ENCODE peak calls at places on chromosome 19, in ten cellular contexts. One of them, this sample, is unnamed.

GRCh38 chr19:5107432-5108122 is 138.7 kb downstream of the KDM4B start:
- DNase-seq in psoas muscle: no peak
- DNase-seq in cardiac muscle cell: no peak
- DNase-seq in CD8-positive, alpha-beta T cell: no peak
- DNase-seq in left ventricle myocardium inferior: peak
- DNase-seq in astrocyte: peak
- DNase-seq in body of pancreas: no peak
- DNase-seq in cardiac fibroblast: no peak
- DNase-seq in bronchial epithelial cell: no peak
- DNase-seq in right lobe of liver: no peak
- DNase-seq in this sample: no peak

GRCh38 chr19:39916236-39916635 is 18.2 kb downstream of the FCGBP start:
- DNase-seq in psoas muscle: no peak
- DNase-seq in cardiac muscle cell: no peak
- DNase-seq in CD8-positive, alpha-beta T cell: no peak
- DNase-seq in left ventricle myocardium inferior: no peak
- DNase-seq in astrocyte: no peak
- DNase-seq in body of pancreas: no peak
- DNase-seq in cardiac fibroblast: no peak
- DNase-seq in bronchial epithelial cell: no peak
- DNase-seq in right lobe of liver: no peak
- DNase-seq in this sample: peak

GRCh38 chr19:50197348-50197747 is 6.1 kb upstream of the MYH14 start:
- DNase-seq in psoas muscle: no peak
- DNase-seq in cardiac muscle cell: no peak
- DNase-seq in CD8-positive, alpha-beta T cell: no peak
- DNase-seq in left ventricle myocardium inferior: no peak
- DNase-seq in astrocyte: no peak
- DNase-seq in body of pancreas: no peak
- DNase-seq in cardiac fibroblast: no peak
- DNase-seq in bronchial epithelial cell: no peak
- DNase-seq in right lobe of liver: no peak
- DNase-seq in this sample: no peak

GRCh38 chr19:48999481-49000325 is 6.0 kb downstream of the RUVBL2 start:
- DNase-seq in psoas muscle: peak
- DNase-seq in cardiac muscle cell: peak
- DNase-seq in CD8-positive, alpha-beta T cell: peak
- DNase-seq in left ventricle myocardium inferior: peak
- DNase-seq in astrocyte: peak
- DNase-seq in body of pancreas: peak
- DNase-seq in cardiac fibroblast: peak
- DNase-seq in bronchial epithelial cell: peak
- DNase-seq in right lobe of liver: no peak
- DNase-seq in this sample: no peak

GRCh38 chr19:19027228-19027627 is 6.1 kb downstream of the SUGP2 start:
- DNase-seq in psoas muscle: no peak
- DNase-seq in cardiac muscle cell: no peak
- DNase-seq in CD8-positive, alpha-beta T cell: no peak
- DNase-seq in left ventricle myocardium inferior: no peak
- DNase-seq in astrocyte: no peak
- DNase-seq in body of pancreas: no peak
- DNase-seq in cardiac fibroblast: no peak
- DNase-seq in bronchial epithelial cell: no peak
- DNase-seq in right lobe of liver: no peak
- DNase-seq in this sample: no peak

GRCh38 chr19:24062222-24062621 is 24.8 kb upstream of the ZNF254 start:
- DNase-seq in psoas muscle: no peak
- DNase-seq in cardiac muscle cell: no peak
- DNase-seq in CD8-positive, alpha-beta T cell: no peak
- DNase-seq in left ventricle myocardium inferior: no peak
- DNase-seq in astrocyte: peak
- DNase-seq in body of pancreas: no peak
- DNase-seq in cardiac fibroblast: no peak
- DNase-seq in bronchial epithelial cell: no peak
- DNase-seq in right lobe of liver: no peak
- DNase-seq in this sample: no peak

GRCh38 chr19:34241513-34242337 is 12.6 kb upstream of the GARRE1 start:
- DNase-seq in psoas muscle: no peak
- DNase-seq in cardiac muscle cell: no peak
- DNase-seq in CD8-positive, alpha-beta T cell: no peak
- DNase-seq in left ventricle myocardium inferior: no peak
- DNase-seq in astrocyte: no peak
- DNase-seq in body of pancreas: peak
- DNase-seq in cardiac fibroblast: no peak
- DNase-seq in bronchial epithelial cell: peak
- DNase-seq in right lobe of liver: no peak
- DNase-seq in this sample: no peak

GRCh38 chr19:48896191-48896720 is 2.3 kb downstream of the TULP2 start:
- DNase-seq in psoas muscle: peak
- DNase-seq in cardiac muscle cell: peak
- DNase-seq in CD8-positive, alpha-beta T cell: peak
- DNase-seq in left ventricle myocardium inferior: peak
- DNase-seq in astrocyte: no peak
- DNase-seq in body of pancreas: peak
- DNase-seq in cardiac fibroblast: no peak
- DNase-seq in bronchial epithelial cell: no peak
- DNase-seq in right lobe of liver: peak
- DNase-seq in this sample: no peak

GRCh38 chr19:19276386-19276785 is 3.3 kb upstream of the TM6SF2 start:
- DNase-seq in psoas muscle: no peak
- DNase-seq in cardiac muscle cell: peak
- DNase-seq in CD8-positive, alpha-beta T cell: no peak
- DNase-seq in left ventricle myocardium inferior: no peak
- DNase-seq in astrocyte: peak
- DNase-seq in body of pancreas: no peak
- DNase-seq in cardiac fibroblast: peak
- DNase-seq in bronchial epithelial cell: no peak
- DNase-seq in right lobe of liver: no peak
- DNase-seq in this sample: no peak

GRCh38 chr19:45955905-45956608 is 17.6 kb downstream of the NOVA2 start:
- DNase-seq in psoas muscle: peak
- DNase-seq in cardiac muscle cell: peak
- DNase-seq in CD8-positive, alpha-beta T cell: no peak
- DNase-seq in left ventricle myocardium inferior: peak
- DNase-seq in astrocyte: peak
- DNase-seq in body of pancreas: peak
- DNase-seq in cardiac fibroblast: peak
- DNase-seq in bronchial epithelial cell: peak
- DNase-seq in right lobe of liver: peak
- DNase-seq in this sample: no peak

GRCh38 chr19:41324921-41325639 is 15.1 kb downstream of the CCDC97 start:
- DNase-seq in psoas muscle: peak
- DNase-seq in cardiac muscle cell: peak
- DNase-seq in CD8-positive, alpha-beta T cell: no peak
- DNase-seq in left ventricle myocardium inferior: peak
- DNase-seq in astrocyte: peak
- DNase-seq in body of pancreas: peak
- DNase-seq in cardiac fibroblast: peak
- DNase-seq in bronchial epithelial cell: peak
- DNase-seq in right lobe of liver: peak
- DNase-seq in this sample: no peak

GRCh38 chr19:50969413-50969760 is at the start of gene KLK6:
- DNase-seq in psoas muscle: no peak
- DNase-seq in cardiac muscle cell: no peak
- DNase-seq in CD8-positive, alpha-beta T cell: no peak
- DNase-seq in left ventricle myocardium inferior: no peak
- DNase-seq in astrocyte: no peak
- DNase-seq in body of pancreas: no peak
- DNase-seq in cardiac fibroblast: no peak
- DNase-seq in bronchial epithelial cell: peak
- DNase-seq in right lobe of liver: no peak
- DNase-seq in this sample: no peak

GRCh38 chr19:48990400-48990799 is 2.7 kb downstream of the GYS1 start:
- DNase-seq in psoas muscle: no peak
- DNase-seq in cardiac muscle cell: no peak
- DNase-seq in CD8-positive, alpha-beta T cell: no peak
- DNase-seq in left ventricle myocardium inferior: no peak
- DNase-seq in astrocyte: no peak
- DNase-seq in body of pancreas: no peak
- DNase-seq in cardiac fibroblast: no peak
- DNase-seq in bronchial epithelial cell: no peak
- DNase-seq in right lobe of liver: no peak
- DNase-seq in this sample: no peak

GRCh38 chr19:48394331-48395169 is 1.1 kb downstream of the GRIN2D start:
- DNase-seq in psoas muscle: no peak
- DNase-seq in cardiac muscle cell: no peak
- DNase-seq in CD8-positive, alpha-beta T cell: no peak
- DNase-seq in left ventricle myocardium inferior: no peak
- DNase-seq in astrocyte: no peak
- DNase-seq in body of pancreas: no peak
- DNase-seq in cardiac fibroblast: no peak
- DNase-seq in bronchial epithelial cell: no peak
- DNase-seq in right lobe of liver: no peak
- DNase-seq in this sample: no peak

DNA sequence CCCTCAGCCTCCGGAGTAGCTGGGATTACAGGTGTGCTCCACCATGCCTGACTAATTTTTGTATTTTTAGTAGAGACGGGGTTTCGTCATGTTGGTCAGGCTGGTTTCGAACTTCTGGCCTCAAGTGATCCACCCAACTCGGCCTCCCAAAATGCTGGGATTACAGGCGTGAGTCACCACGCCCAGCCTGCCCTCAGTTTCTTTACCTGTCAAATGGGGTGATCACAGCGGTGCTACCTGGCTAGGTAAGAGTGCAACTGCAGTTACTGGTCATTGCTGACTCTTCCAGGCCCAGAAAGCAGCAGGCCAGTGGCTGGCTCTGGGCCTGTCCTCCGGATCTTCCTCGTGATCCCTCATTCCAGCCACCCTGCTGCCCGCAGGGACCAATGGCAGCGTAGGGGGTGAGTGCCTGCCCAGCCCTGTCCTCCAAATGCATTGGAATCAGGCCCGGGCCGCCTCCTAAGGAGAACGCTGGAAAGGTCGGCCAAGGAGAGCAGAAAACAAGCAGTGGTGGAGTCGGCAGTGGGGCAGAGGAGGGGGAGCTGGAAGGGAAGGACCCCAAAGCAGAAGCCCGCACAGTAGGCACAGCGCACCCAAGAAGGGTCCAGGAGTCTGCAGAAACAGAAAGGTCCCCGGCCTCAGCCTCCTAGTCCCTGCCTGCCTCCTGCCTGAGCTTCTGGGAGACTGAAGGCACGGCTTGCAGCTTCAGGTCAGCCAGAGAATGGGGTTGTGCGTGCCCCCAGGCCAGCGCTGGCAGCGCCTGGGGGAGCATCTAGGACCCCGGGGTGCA is 1.8 kb upstream of the SLC27A1 start:
- DNase-seq in psoas muscle: peak
- DNase-seq in cardiac muscle cell: peak
- DNase-seq in CD8-positive, alpha-beta T cell: no peak
- DNase-seq in left ventricle myocardium inferior: peak
- DNase-seq in astrocyte: no peak
- DNase-seq in body of pancreas: peak
- DNase-seq in cardiac fibroblast: no peak
- DNase-seq in bronchial epithelial cell: no peak
- DNase-seq in right lobe of liver: no peak
- DNase-seq in this sample: no peak
- H3K4me3 ChIP-seq in psoas muscle: peak
- H3K4me3 ChIP-seq in cardiac muscle cell: peak
- H3K4me3 ChIP-seq in CD8-positive, alpha-beta T cell: no peak
- H3K4me3 ChIP-seq in left ventricle myocardium inferior: peak
- H3K4me3 ChIP-seq in astrocyte: peak
- H3K4me3 ChIP-seq in body of pancreas: no peak
- H3K4me3 ChIP-seq in cardiac fibroblast: peak
- H3K4me3 ChIP-seq in bronchial epithelial cell: peak
- H3K4me3 ChIP-seq in right lobe of liver: no peak
- H3K4me3 ChIP-seq in this sample: peak

DNA sequence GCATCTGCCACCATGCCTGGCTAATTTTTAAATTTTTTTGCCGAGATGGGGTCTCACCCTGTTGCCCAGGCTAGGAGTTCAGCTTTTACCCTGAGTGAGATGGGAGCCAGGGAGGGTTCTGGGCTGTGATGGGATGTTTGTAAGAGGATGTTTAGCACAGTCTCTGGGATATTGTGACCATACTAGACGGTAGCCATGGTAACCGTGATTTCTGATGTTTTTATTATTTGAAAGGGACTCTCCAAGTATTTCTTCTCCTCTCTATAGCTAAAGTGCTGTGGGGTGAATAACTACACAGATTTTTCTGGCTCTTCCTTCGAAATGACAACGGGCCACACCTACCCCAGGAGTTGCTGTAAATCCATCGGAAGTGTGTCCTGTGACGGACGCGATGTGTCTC is 10.4 kb downstream of the TSPAN16 start:
- DNase-seq in psoas muscle: no peak
- DNase-seq in cardiac muscle cell: peak
- DNase-seq in CD8-positive, alpha-beta T cell: no peak
- DNase-seq in left ventricle myocardium inferior: no peak
- DNase-seq in astrocyte: no peak
- DNase-seq in body of pancreas: no peak
- DNase-seq in cardiac fibroblast: no peak
- DNase-seq in bronchial epithelial cell: no peak
- DNase-seq in right lobe of liver: no peak
- DNase-seq in this sample: no peak
- TF ChIP-seq CTCF in psoas muscle: no peak
- TF ChIP-seq CTCF in cardiac muscle cell: no peak
- TF ChIP-seq CTCF in CD8-positive, alpha-beta T cell: no peak
- TF ChIP-seq CTCF in left ventricle myocardium inferior: no peak
- TF ChIP-seq CTCF in astrocyte: no peak
- TF ChIP-seq CTCF in body of pancreas: no peak
- TF ChIP-seq CTCF in cardiac fibroblast: no peak
- TF ChIP-seq CTCF in bronchial epithelial cell: no peak
- TF ChIP-seq CTCF in right lobe of liver: no peak
- TF ChIP-seq CTCF in this sample: no peak

GRCh38 chr19:15290149-15290548 is 42.2 kb downstream of the BRD4 start:
- DNase-seq in psoas muscle: no peak
- DNase-seq in cardiac muscle cell: no peak
- DNase-seq in CD8-positive, alpha-beta T cell: no peak
- DNase-seq in left ventricle myocardium inferior: no peak
- DNase-seq in astrocyte: no peak
- DNase-seq in body of pancreas: no peak
- DNase-seq in cardiac fibroblast: no peak
- DNase-seq in bronchial epithelial cell: no peak
- DNase-seq in right lobe of liver: no peak
- DNase-seq in this sample: no peak
- H3K4me3 ChIP-seq in psoas muscle: no peak
- H3K4me3 ChIP-seq in cardiac muscle cell: no peak
- H3K4me3 ChIP-seq in CD8-positive, alpha-beta T cell: no peak
- H3K4me3 ChIP-seq in left ventricle myocardium inferior: no peak
- H3K4me3 ChIP-seq in astrocyte: no peak
- H3K4me3 ChIP-seq in body of pancreas: no peak
- H3K4me3 ChIP-seq in cardiac fibroblast: no peak
- H3K4me3 ChIP-seq in bronchial epithelial cell: no peak
- H3K4me3 ChIP-seq in right lobe of liver: no peak
- H3K4me3 ChIP-seq in this sample: no peak

DNA sequence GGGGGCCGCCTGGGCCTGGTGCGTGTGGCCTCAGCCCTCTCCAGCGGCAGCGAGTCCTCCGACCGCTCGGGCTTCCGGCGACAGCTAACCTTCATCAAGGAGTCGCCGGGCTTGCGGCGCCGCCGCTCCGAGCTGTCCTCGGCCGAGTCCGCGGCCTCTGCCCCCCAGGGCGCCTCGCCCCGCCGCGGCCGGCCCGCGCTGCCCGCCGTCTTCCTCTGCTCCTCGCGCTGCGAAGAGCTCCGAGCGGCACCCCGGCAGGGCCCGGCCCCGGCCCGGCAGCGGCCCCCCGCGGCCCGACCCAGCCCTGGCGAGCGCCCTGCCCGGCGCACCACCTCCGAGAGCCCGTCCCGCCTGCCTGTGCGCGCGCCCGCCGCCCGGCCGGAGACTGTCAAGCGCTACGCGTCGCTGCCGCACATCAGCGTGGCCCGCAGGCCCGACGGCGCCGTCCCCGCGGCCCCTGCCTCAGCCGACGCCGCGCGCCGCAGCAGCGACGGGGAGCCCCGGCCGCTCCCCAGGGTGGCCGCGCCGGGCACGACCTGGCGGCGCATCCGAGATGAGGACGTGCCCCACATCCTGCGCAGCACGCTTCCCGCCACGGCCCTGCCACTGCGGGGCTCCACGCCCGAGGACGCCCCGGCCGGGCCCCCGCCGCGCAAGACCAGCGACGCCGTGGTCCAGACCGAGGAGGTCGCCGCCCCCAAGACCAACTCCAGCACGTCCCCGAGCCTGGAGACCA is 9.6 kb downstream of the C19orf25 start:
- DNase-seq in psoas muscle: peak
- DNase-seq in cardiac muscle cell: no peak
- DNase-seq in CD8-positive, alpha-beta T cell: no peak
- DNase-seq in left ventricle myocardium inferior: no peak
- DNase-seq in astrocyte: no peak
- DNase-seq in body of pancreas: no peak
- DNase-seq in cardiac fibroblast: no peak
- DNase-seq in bronchial epithelial cell: no peak
- DNase-seq in right lobe of liver: no peak
- DNase-seq in this sample: no peak
- TF ChIP-seq CTCF in psoas muscle: no peak
- TF ChIP-seq CTCF in cardiac muscle cell: no peak
- TF ChIP-seq CTCF in CD8-positive, alpha-beta T cell: no peak
- TF ChIP-seq CTCF in left ventricle myocardium inferior: no peak
- TF ChIP-seq CTCF in astrocyte: no peak
- TF ChIP-seq CTCF in body of pancreas: no peak
- TF ChIP-seq CTCF in cardiac fibroblast: no peak
- TF ChIP-seq CTCF in bronchial epithelial cell: no peak
- TF ChIP-seq CTCF in right lobe of liver: no peak
- TF ChIP-seq CTCF in this sample: no peak

This sample was measured in HFF-Myc.